ENCODE peak calls at places on chromosomes 13 and 19, in nine cellular contexts. M is thyroid gland; N is HFF-Myc; E is kidney; P is CD8-positive, alpha-beta memory T cell; X is PC-3; Q is AG09309; B is endothelial cell of umbilical vein; Z is GM23248. Y is an unnamed sample.

GRCh38 chr19:55189424-55189823 is 9.3 kb upstream of the SYT5 start:
- DNase-seq in M (no peak), Z (peak; percentile 97), B (peak; percentile 60), E (no peak), X (peak; percentile 99), Q (peak; percentile 89), P (no peak), N (peak; percentile 86), Y (no peak)

GRCh38 chr13:74115138-74115537 is 19.1 kb downstream of the KLF12 start:
- DNase-seq in B (peak; percentile 88), P (no peak), E (no peak), Q (no peak), Z (peak; percentile 83), N (no peak), X (peak; percentile 52), M (no peak), Y (no peak)

GRCh38 chr13:52846567-52847321 is 1.7 kb downstream of the PCDH8 start:
- DNase-seq in M (peak; percentile 88), B (peak; percentile 24), Q (no peak), N (no peak), P (no peak), Z (peak; percentile 55), E (peak; percentile 79), X (no peak), Y (no peak)

GRCh38 chr13:50358715-50359367 is 343.6 kb downstream of the KCNRG start:
- DNase-seq in Q (no peak), E (no peak), X (no peak), B (no peak), N (no peak), P (no peak), M (no peak), Z (no peak), Y (no peak)

GRCh38 chr19:7595466-7596133 is at the start of gene CAMSAP3:
- DNase-seq in E (peak; percentile 83), B (no peak), N (peak; percentile 27), Z (peak; percentile 39), X (peak; percentile 73), Q (no peak), P (no peak), M (peak; percentile 73), Y (peak; percentile 49)

GRCh38 chr13:99501952-99502310 is 659 bp downstream of the TM9SF2 start:
- DNase-seq in B (peak; percentile 48), Q (no peak), N (no peak), Z (peak; percentile 72), P (peak; percentile 12), M (peak; percentile 37), X (peak; percentile 6), E (no peak), Y (no peak)

GRCh38 chr19:56156768-56157167 is 15.7 kb downstream of the ZNF444 start:
- DNase-seq in Z (no peak), P (no peak), X (no peak), M (no peak), B (no peak), Q (no peak), E (no peak), N (no peak), Y (no peak)

GRCh38 chr13:46552888-46553520 is at the start of gene LRCH1:
- DNase-seq in B (peak; percentile 84), Q (no peak), M (peak; percentile 87), N (no peak), X (peak; percentile 70), E (peak; percentile 97), Z (peak; percentile 95), P (peak; percentile 81), Y (peak; percentile 74)

GRCh38 chr13:63190742-63191141 is 1775.1 kb upstream of the PCDH20 start:
- DNase-seq in E (no peak), Q (peak; percentile 24), P (no peak), X (peak; percentile 38), M (no peak), N (no peak), B (no peak), Z (peak; percentile 55), Y (no peak)

GRCh38 chr13:27625839-27626238 is 4.1 kb downstream of the POLR1D start:
- DNase-seq in Z (no peak), B (no peak), M (no peak), N (no peak), E (no peak), X (no peak), Q (no peak), P (no peak), Y (no peak)

GRCh38 chr13:27631156-27631555 is 9.5 kb downstream of the POLR1D start:
- DNase-seq in B (no peak), Q (no peak), X (no peak), N (no peak), E (no peak), Z (no peak), M (no peak), P (no peak), Y (no peak)

GRCh38 chr13:27631665-27632064 is 10.0 kb downstream of the POLR1D start:
- DNase-seq in Q (no peak), M (no peak), X (no peak), B (no peak), N (no peak), P (no peak), Z (no peak), E (no peak), Y (no peak)

GRCh38 chr13:27627377-27627776 is 5.7 kb downstream of the POLR1D start:
- DNase-seq in Q (no peak), X (no peak), P (no peak), M (no peak), E (no peak), N (no peak), B (no peak), Z (no peak), Y (no peak)

DNA sequence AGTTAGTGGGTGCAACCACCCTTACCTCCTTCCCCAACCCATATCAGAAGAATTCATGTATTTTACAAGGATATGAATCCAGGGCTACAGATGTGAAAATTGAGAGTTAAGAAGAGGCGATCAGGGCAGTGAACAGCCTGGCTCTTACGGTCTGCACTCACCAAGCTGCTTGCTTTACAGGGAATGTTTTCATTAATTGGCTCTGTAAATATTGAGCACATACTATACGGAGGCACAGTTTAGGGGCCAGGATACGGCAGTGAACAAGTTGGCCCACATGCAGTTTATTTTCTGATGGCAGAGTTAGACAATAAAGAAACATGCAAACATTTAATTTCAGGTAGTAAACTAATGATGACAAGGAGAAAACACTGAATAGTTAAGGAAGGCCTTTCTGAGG is 6.4 kb downstream of the POLR1D start:
- DNase-seq in P (no peak), N (no peak), Q (no peak), X (no peak), Z (no peak), E (no peak), M (no peak), B (no peak), Y (no peak)
- H3K4me3 ChIP-seq in P (no peak overlapping the region), N (no peak overlapping the region), Q (no peak overlapping the region), X (no peak overlapping the region), Z (no peak overlapping the region), E (no peak overlapping the region), M (no peak overlapping the region), B (no peak overlapping the region), Y (no peak overlapping the region)

GRCh38 chr19:49423985-49424303 is 703 bp upstream of the PTH2 start:
- DNase-seq in M (no peak), E (no peak), Q (no peak), X (no peak), B (no peak), P (no peak), N (no peak), Z (no peak), Y (peak; percentile 48)

GRCh38 chr19:49427339-49427738 is 2.2 kb downstream of the GFY start:
- DNase-seq in N (no peak), P (no peak), B (no peak), Z (no peak), E (no peak), Q (no peak), X (no peak), M (no peak), Y (no peak)

GRCh38 chr19:49423278-49423984 is at the start of gene PTH2:
- DNase-seq in E (no peak), N (no peak), P (no peak), B (no peak), Z (no peak), M (no peak), Q (no peak), X (no peak), Y (no peak)

GRCh38 chr19:49425922-49426592 is 869 bp downstream of the GFY start:
- DNase-seq in E (no peak), N (no peak), P (no peak), X (peak; percentile 37), Q (no peak), Z (peak; percentile 72), B (no peak), M (no peak), Y (no peak)

GRCh38 chr19:49425178-49425577 is at the start of gene GFY:
- DNase-seq in M (no peak), E (no peak), B (no peak), P (no peak), Z (no peak), N (no peak), X (no peak), Q (no peak), Y (no peak)
- H3K4me3 ChIP-seq in M (no peak within 1 kb of the TSS), E (no peak within 1 kb of the TSS), B (no peak within 1 kb of the TSS), P (no peak within 1 kb of the TSS), Z (no peak within 1 kb of the TSS), N (no peak within 1 kb of the TSS), X (no peak within 1 kb of the TSS), Q (no peak within 1 kb of the TSS), Y (no peak within 1 kb of the TSS)

DNA sequence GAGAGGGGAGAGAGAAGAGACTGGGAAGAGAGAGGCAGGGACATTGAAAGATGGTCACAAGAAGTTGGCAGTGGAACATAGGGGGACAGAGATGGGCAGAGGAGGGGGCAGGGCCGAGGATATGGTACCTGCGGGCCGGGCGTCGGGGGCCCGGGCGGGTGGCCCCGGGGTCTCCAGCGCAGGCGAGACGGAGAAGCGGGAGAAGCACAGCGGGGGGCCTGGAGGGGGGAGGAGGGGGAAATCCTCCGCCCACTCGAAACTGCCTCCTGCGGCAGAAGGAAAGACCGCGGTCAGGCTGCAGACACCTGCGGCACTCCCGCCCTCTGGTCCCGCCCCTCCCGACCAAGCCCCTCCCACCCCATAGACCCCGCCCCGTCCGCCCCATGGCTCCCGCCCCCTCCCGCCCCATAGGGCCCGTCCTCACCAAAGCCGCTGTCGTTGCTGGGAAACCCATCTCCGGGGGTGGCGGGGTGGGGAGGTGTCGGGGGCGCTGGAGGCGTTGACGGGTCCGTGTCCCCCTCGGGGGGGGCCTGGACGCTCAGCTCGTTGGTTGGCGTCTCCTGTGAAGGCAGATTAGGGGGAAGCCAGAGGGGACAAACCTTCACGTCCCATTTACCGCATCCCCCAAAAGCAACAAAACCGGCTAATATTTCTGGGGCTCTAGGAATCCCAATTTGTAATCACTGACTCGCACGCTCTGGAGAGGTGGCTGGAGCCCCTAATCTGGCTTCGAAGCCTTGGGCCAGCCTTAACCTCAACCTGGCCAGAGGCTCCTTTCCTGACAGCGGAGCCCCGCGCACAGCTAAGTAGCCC is 20.4 kb downstream of the LMTK3 start:
- DNase-seq in P (peak; percentile 55), Q (no peak), X (peak; percentile 29), B (no peak), E (peak; percentile 91), N (no peak), M (peak; percentile 57), Z (peak; percentile 45), Y (peak; percentile 45)
- H3K4me3 ChIP-seq in P (peak overlapping the region; percentile 8), Q (no peak overlapping the region), X (no peak overlapping the region), B (no peak overlapping the region), E (no peak overlapping the region), N (no peak overlapping the region), M (no peak overlapping the region), Z (no peak overlapping the region), Y (no peak overlapping the region)

DNA sequence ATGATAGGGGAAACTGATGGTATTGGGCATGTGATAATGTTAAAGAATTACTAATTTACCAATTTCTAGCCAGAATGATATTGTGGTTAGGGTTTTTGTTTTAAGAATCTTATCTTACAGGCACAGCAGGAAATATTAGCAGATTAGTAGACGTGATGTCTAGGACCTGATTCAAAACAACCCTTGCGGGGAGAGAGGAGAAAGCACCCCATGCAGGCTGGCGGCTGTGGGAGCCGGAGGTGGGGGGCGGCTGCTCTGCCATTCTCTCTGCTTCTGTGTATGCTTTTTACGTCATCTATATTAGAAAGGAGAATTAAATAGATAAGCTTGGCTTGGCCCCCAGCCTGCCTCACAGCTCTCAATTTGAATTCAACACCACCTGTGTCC is 41.5 kb downstream of the MLLT1 start:
- DNase-seq in E (no peak), B (peak; percentile 98), Z (peak; percentile 19), N (no peak), P (no peak), Q (no peak), X (no peak), M (no peak), Y (peak; percentile 91)
- H3K4me3 ChIP-seq in E (no peak overlapping the region), B (no peak overlapping the region), Z (peak overlapping the region; percentile 24), N (no peak overlapping the region), P (no peak overlapping the region), Q (no peak overlapping the region), X (no peak overlapping the region), M (no peak overlapping the region), Y (peak overlapping the region; percentile 15)

Y was measured in Jurkat, Clone E6-1.